ENCODE peak calls at places on chromosomes 3 and 15, in seven cellular contexts. P, J, I, K, E, R and A are unnamed samples.

GRCh38 chr15:59380902-59381610 is 8.4 kb upstream of the MYO1E start:
- DNase-seq in R (no peak), J (peak; percentile 70), P (no peak), E (no peak), K (no peak), I (no peak), A (peak; percentile 89)

GRCh38 chr15:25899870-25900269 is 36.7 kb upstream of the ATP10A start:
- DNase-seq in I (no peak), K (no peak), J (no peak), E (no peak), R (no peak), P (no peak), A (no peak)

GRCh38 chr3:42747581-42747980 is 25.5 kb downstream of the CCDC13 start:
- DNase-seq in J (no peak), K (no peak), R (no peak), E (no peak), I (no peak), P (no peak), A (no peak)

GRCh38 chr3:70064194-70064787 is 64.8 kb downstream of the SAMMSON start:
- DNase-seq in I (peak; percentile 66), E (no peak), K (no peak), P (peak; percentile 27), J (no peak), R (peak; percentile 53), A (no peak)

GRCh38 chr3:7038394-7038793 is 177.5 kb downstream of the GRM7 start:
- DNase-seq in R (no peak), P (no peak), E (no peak), K (no peak), I (no peak), J (no peak), A (no peak)

GRCh38 chr3:195566797-195567196 is 16.9 kb downstream of the APOD start:
- DNase-seq in J (peak; percentile 57), P (no peak), R (peak; percentile 45), K (no peak), E (no peak), I (no peak), A (no peak)

GRCh38 chr3:150311156-150311555 is 96.9 kb upstream of the TSC22D2 start:
- DNase-seq in I (no peak), K (no peak), J (no peak), P (no peak), E (no peak), R (no peak), A (no peak)

GRCh38 chr3:31664031-31664430 is 131.3 kb downstream of the STT3B start:
- DNase-seq in I (no peak), P (no peak), K (no peak), E (no peak), R (no peak), J (no peak), A (no peak)

GRCh38 chr3:37660782-37661181 is 200.9 kb upstream of the CTDSPL start:
- DNase-seq in P (no peak), R (no peak), E (no peak), I (no peak), J (no peak), K (no peak), A (no peak)

GRCh38 chr3:155744091-155744625 is 713 bp downstream of the PLCH1 start:
- DNase-seq in K (no peak), P (peak; percentile 70), J (peak; percentile 56), E (peak; percentile 74), R (peak; percentile 76), I (no peak), A (peak; percentile 71)

GRCh38 chr3:65729553-65729952 is 309.2 kb downstream of the MAGI1 start:
- DNase-seq in R (no peak), E (no peak), J (no peak), P (peak; percentile 16), K (peak; percentile 41), I (peak; percentile 88), A (no peak)

GRCh38 chr15:48679952-48680351 is 34.4 kb upstream of the FBN1 start:
- DNase-seq in J (no peak), I (no peak), P (no peak), K (no peak), R (peak; percentile 10), E (no peak), A (no peak)

GRCh38 chr3:36166477-36166876 is 213.8 kb upstream of the STAC start:
- DNase-seq in P (no peak), R (peak; percentile 97), E (no peak), K (peak; percentile 53), I (no peak), J (peak; percentile 62), A (no peak)

GRCh38 chr3:197891-198491 is 1.4 kb downstream of the CHL1 start:
- DNase-seq in P (no peak), J (no peak), R (no peak), I (no peak), K (no peak), E (peak; percentile 14), A (no peak)

GRCh38 chr3:195662-196061 is 901 bp upstream of the CHL1 start:
- DNase-seq in P (no peak), J (no peak), I (no peak), K (no peak), R (no peak), E (no peak), A (no peak)

GRCh38 chr3:194421-194820 is 2.1 kb upstream of the CHL1 start:
- DNase-seq in R (no peak), E (no peak), P (no peak), K (no peak), J (no peak), I (no peak), A (no peak)

GRCh38 chr3:197154-197855 is 742 bp downstream of the CHL1 start:
- DNase-seq in I (no peak), J (no peak), E (peak; percentile 29), P (no peak), K (no peak), R (no peak), A (no peak)

GRCh38 chr3:196322-197153 is at the start of gene CHL1:
- DNase-seq in I (peak; percentile 6), J (no peak), P (no peak), K (no peak), E (peak; percentile 29), R (no peak), A (no peak)
- H3K4me3 ChIP-seq in I (peak within 1 kb of the TSS; percentile 36), J (no peak within 1 kb of the TSS), P (no peak within 1 kb of the TSS), K (no peak within 1 kb of the TSS), E (peak within 1 kb of the TSS; percentile 56), R (no peak within 1 kb of the TSS), A (no peak within 1 kb of the TSS)

DNA sequence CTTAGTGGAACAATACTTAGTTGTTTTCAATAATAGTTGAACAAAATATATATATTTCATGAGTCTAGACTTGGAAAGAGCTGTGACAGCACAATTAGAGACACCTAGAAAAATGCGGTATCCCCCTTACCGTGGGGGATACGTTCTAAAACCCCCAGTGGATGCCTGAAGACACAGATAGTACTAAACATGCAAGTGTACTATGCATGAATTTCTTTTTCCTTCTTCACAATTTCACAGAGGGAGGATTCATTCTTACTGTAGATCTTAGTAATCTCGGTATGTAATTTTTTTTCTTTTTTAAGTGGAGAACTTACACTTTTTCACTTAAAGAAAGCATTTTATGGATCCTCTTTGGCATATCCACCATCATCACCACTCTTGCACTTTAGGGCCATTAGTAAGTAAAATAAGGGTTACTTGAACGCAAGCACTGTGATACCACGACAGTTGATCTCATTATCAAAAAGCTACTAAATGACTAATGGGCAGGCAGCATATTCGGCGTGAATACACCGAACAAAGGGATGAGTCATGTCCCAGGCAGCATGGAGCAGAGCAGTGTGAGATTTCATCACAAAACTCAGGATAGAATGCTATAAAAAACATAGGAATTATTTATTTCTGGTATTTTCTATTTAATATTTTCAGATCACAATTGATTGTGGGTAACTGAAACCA is 72.3 kb upstream of the ZNF280D start:
- DNase-seq in P (no peak), R (peak; percentile 71), K (peak; percentile 43), J (peak; percentile 41), E (no peak), I (peak; percentile 82), A (no peak)
- H3K4me3 ChIP-seq in P (no peak overlapping the region), R (peak overlapping the region; percentile 58), K (no peak overlapping the region), J (peak overlapping the region; percentile 16), E (no peak overlapping the region), I (peak overlapping the region; percentile 22), A (no peak overlapping the region)

GRCh38 chr15:98286200-98286599 is 325.7 kb downstream of the ARRDC4 start:
- DNase-seq in P (no peak), E (no peak), J (no peak), R (no peak), I (no peak), K (no peak), A (no peak)
- H3K4me3 ChIP-seq in P (no peak overlapping the region), E (no peak overlapping the region), J (no peak overlapping the region), R (no peak overlapping the region), I (no peak overlapping the region), K (no peak overlapping the region), A (no peak overlapping the region)

GRCh38 chr15:32685576-32685975 is 32.2 kb upstream of the GREM1 start:
- DNase-seq in R (no peak), I (no peak), E (no peak), K (no peak), J (no peak), P (no peak), A (no peak)

GRCh38 chr15:32683231-32683630 is 34.6 kb upstream of the GREM1 start:
- DNase-seq in E (no peak), R (no peak), K (no peak), J (no peak), P (no peak), I (no peak), A (no peak)

GRCh38 chr15:32683906-32684584 is 33.8 kb upstream of the GREM1 start:
- DNase-seq in I (peak; percentile 92), K (peak; percentile 78), E (no peak), J (no peak), R (peak; percentile 88), P (no peak), A (no peak)

GRCh38 chr15:32687556-32687955 is 30.2 kb upstream of the GREM1 start:
- DNase-seq in R (peak; percentile 68), P (no peak), E (no peak), J (no peak), I (no peak), K (no peak), A (no peak)

GRCh38 chr15:32682569-32682968 is 35.2 kb upstream of the GREM1 start:
- DNase-seq in E (no peak), R (peak; percentile 73), I (peak; percentile 93), P (no peak), J (no peak), K (no peak), A (no peak)
- H3K4me3 ChIP-seq in E (no peak overlapping the region), R (no peak overlapping the region), I (no peak overlapping the region), P (no peak overlapping the region), J (no peak overlapping the region), K (no peak overlapping the region), A (no peak overlapping the region)